ENCODE peak calls at places on chromosomes 3 and 15, in nine cellular contexts. G is Peyer's patch, J is IMR-90, D is body of pancreas, T is upper lobe of left lung, I is uterus, O is ovary, R is stomach, K is breast epithelium. P is an unnamed sample.

GRCh38 chr15:56243117-56243773 is 434 bp downstream of the RFX7 start:
- DNase-seq in G (peak; percentile 47), J (peak; percentile 26), D (peak; percentile 44), T (peak; percentile 29), I (peak; percentile 43), O (peak; percentile 46), R (peak; percentile 31), K (peak; percentile 20), P (peak; percentile 89)

GRCh38 chr3:64619216-64619615 is 68.6 kb downstream of the ADAMTS9 start:
- DNase-seq in G (no peak), J (no peak), D (no peak), T (no peak), I (no peak), O (no peak), R (no peak), K (no peak), P (no peak)

GRCh38 chr3:15860014-15860934 is 62.5 kb upstream of the ANKRD28 start:
- DNase-seq in G (peak; percentile 47), J (peak; percentile 58), D (peak; percentile 60), T (peak; percentile 25), I (peak; percentile 36), O (peak; percentile 71), R (peak; percentile 29), K (peak; percentile 22), P (peak; percentile 23)

GRCh38 chr3:37347941-37348340 is 173.6 kb upstream of the LRRFIP2 start:
- DNase-seq in G (no peak), J (peak; percentile 29), D (no peak), T (no peak), I (no peak), O (no peak), R (no peak), K (no peak), P (no peak)

GRCh38 chr15:91948001-91948608 is 94.6 kb downstream of the SLCO3A1 start:
- DNase-seq in G (no peak), J (peak; percentile 73), D (peak; percentile 47), T (peak; percentile 63), I (no peak), O (no peak), R (peak; percentile 29), K (peak; percentile 41), P (no peak)

GRCh38 chr3:45816544-45816943 is 20.2 kb upstream of the SLC6A20 start:
- DNase-seq in G (no peak), J (peak; percentile 41), D (no peak), T (no peak), I (peak; percentile 62), O (no peak), R (no peak), K (peak; percentile 31), P (no peak)

GRCh38 chr3:50671331-50671730 is 3.4 kb upstream of the DOCK3 start:
- DNase-seq in G (no peak), J (peak; percentile 74), D (no peak), T (peak; percentile 60), I (no peak), O (no peak), R (no peak), K (no peak), P (no peak)

GRCh38 chr3:43190682-43191081 is 84.8 kb upstream of the POMGNT2 start:
- DNase-seq in G (no peak), J (peak; percentile 91), D (no peak), T (no peak), I (no peak), O (no peak), R (no peak), K (no peak), P (no peak)

GRCh38 chr15:52499506-52499905 is 29.2 kb downstream of the MYO5A start:
- DNase-seq in G (no peak), J (no peak), D (no peak), T (no peak), I (no peak), O (no peak), R (no peak), K (no peak), P (no peak)

GRCh38 chr15:77753238-77753873 is 120.6 kb upstream of the LINGO1 start:
- DNase-seq in G (no peak), J (peak; percentile 5), D (no peak), T (no peak), I (no peak), O (peak; percentile 44), R (no peak), K (no peak), P (no peak)

GRCh38 chr3:140238646-140239314 is 303.8 kb downstream of the CLSTN2 start:
- DNase-seq in G (no peak), J (no peak), D (no peak), T (no peak), I (no peak), O (no peak), R (no peak), K (no peak), P (no peak)

GRCh38 chr15:59762558-59762957 is 73.4 kb upstream of the BNIP2 start:
- DNase-seq in G (no peak), J (no peak), D (no peak), T (no peak), I (no peak), O (no peak), R (no peak), K (no peak), P (no peak)

GRCh38 chr3:42700366-42701288 is 2.0 kb downstream of the HHATL start:
- DNase-seq in G (no peak), J (no peak), D (no peak), T (peak; percentile 6), I (no peak), O (no peak), R (peak; percentile 22), K (no peak), P (no peak)

GRCh38 chr3:35665390-35666055 is 26.2 kb downstream of the ARPP21 start:
- DNase-seq in G (no peak), J (peak; percentile 1), D (no peak), T (no peak), I (no peak), O (no peak), R (no peak), K (no peak), P (no peak)

GRCh38 chr15:63553388-63553791 is 43.8 kb upstream of the FBXL22 start:
- DNase-seq in G (no peak), J (peak; percentile 97), D (peak; percentile 60), T (peak; percentile 68), I (peak; percentile 27), O (no peak), R (peak; percentile 59), K (no peak), P (no peak)

GRCh38 chr3:43865887-43866528 is 175.3 kb downstream of the ABHD5 start:
- DNase-seq in G (no peak), J (no peak), D (no peak), T (no peak), I (no peak), O (no peak), R (no peak), K (no peak), P (no peak)

GRCh38 chr3:189822726-189823125 is 191.5 kb downstream of the TP63 start:
- DNase-seq in G (no peak), J (no peak), D (no peak), T (no peak), I (no peak), O (no peak), R (no peak), K (no peak), P (no peak)
- TF ChIP-seq CTCF in G (no peak), J (no peak), D (no peak), T (no peak), I (no peak), O (no peak), R (no peak), K (no peak), P (no peak)

DNA sequence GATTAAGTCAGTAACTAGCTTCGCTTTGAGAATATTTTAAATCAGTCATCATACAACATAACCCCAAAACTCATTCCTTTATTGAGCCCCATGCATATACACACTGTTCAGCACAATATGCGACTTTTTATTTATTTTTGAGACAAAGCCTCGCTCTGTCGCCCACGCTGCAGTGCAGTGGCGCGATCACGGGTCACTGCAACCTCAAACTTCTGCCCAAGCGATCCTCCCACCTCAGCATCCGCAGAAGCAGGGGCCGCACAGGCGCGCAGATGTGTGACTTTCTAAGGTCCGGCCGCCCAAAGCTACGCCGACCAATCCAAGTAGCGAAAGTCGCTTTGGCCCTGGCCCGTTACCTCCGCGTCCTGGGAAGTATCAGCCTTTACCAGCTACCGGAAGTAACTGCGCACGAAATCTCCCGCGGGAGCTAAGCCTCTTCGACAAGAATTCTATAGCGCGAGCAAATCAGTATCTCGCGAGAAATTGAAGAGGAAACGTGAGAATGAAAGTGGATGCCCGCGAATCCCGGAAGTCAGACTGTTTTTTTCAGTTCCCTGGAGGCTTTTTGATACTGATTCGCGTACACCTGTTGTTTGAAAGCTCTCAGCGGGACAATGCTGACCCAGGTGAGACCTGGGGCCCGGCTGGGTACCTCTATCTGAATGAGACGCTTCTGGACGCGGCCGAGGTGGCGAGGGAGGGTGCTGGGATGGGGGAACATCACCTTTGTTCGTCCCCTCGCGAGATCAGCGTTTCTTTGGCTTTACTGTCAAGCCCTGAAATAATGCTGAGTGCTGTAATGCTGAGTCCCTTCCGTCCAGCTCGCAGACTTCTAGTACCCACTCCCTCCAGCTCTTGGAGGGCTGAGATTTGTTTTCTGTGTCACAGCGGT is at the start of the genes DHFR2 and NSUN3:
- DNase-seq in G (peak; percentile 87), J (peak; percentile 98), D (peak; percentile 94), T (peak; percentile 95), I (peak; percentile 93), O (peak; percentile 87), R (peak; percentile 89), K (peak; percentile 88), P (peak; percentile 92)
- TF ChIP-seq POLR2A in G (no peak), J (peak; percentile 79), D (peak; percentile 83), T (no peak), I (peak; percentile 26), O (peak; percentile 53), R (no peak), K (peak; percentile 22), P (no peak)

GRCh38 chr3:179373938-179374337 is 26.4 kb downstream of the MFN1 start:
- DNase-seq in G (no peak), J (no peak), D (no peak), T (no peak), I (no peak), O (no peak), R (no peak), K (no peak), P (no peak)
- TF ChIP-seq CTCF in G (no peak), J (no peak), D (no peak), T (no peak), I (no peak), O (no peak), R (no peak), K (no peak), P (no peak)

GRCh38 chr3:142448424-142448823 is 587 bp upstream of the XRN1 start:
- DNase-seq in G (no peak), J (peak; percentile 11), D (no peak), T (no peak), I (no peak), O (no peak), R (no peak), K (no peak), P (no peak)

GRCh38 chr3:142447308-142447851 is 457 bp downstream of the XRN1 start:
- DNase-seq in G (peak; percentile 53), J (peak; percentile 46), D (peak; percentile 56), T (peak; percentile 53), I (no peak), O (peak; percentile 60), R (peak; percentile 34), K (peak; percentile 30), P (peak; percentile 87)

GRCh38 chr3:142444343-142444742 is 3.5 kb downstream of the XRN1 start:
- DNase-seq in G (no peak), J (no peak), D (no peak), T (no peak), I (no peak), O (no peak), R (no peak), K (no peak), P (no peak)

GRCh38 chr3:142447852-142448315 is at the start of gene XRN1:
- DNase-seq in G (peak; percentile 91), J (peak; percentile 94), D (peak; percentile 97), T (peak; percentile 97), I (peak; percentile 94), O (peak; percentile 98), R (peak; percentile 96), K (peak; percentile 90), P (peak; percentile 99)

GRCh38 chr3:142445816-142446254 is 2.0 kb downstream of the XRN1 start:
- DNase-seq in G (no peak), J (peak; percentile 53), D (no peak), T (no peak), I (no peak), O (no peak), R (no peak), K (no peak), P (no peak)
- TF ChIP-seq POLR2A in G (peak; percentile 77), J (no peak), D (no peak), T (no peak), I (no peak), O (no peak), R (no peak), K (no peak), P (no peak)